ENCODE peak calls at places on chromosome 5, in four cellular contexts. X is H1, C is SK-N-SH, R is HepG2. F is an unnamed sample.
A peak's percentile ranks its signal among the peaks of the same experiment; 100 is the strongest.

GRCh38 chr5:13632676-13633075 is 311.8 kb downstream of the DNAH5 start:
- DNase-seq in X (no peak), C (no peak), R (no peak), F (peak; percentile 26)

GRCh38 chr5:178336889-178337785 is 104.5 kb upstream of the PHYKPL start:
- DNase-seq in X (no peak), C (peak; percentile 78), R (no peak), F (no peak)

GRCh38 chr5:61881821-61882220 is 424.2 kb upstream of the KIF2A start:
- DNase-seq in X (no peak), C (no peak), R (no peak), F (no peak)

GRCh38 chr5:61575103-61575502 is 243.0 kb downstream of the ZSWIM6 start:
- DNase-seq in X (no peak), C (peak; percentile 72), R (no peak), F (no peak)

GRCh38 chr5:172733179-172733973 is 37.6 kb downstream of the DUSP1 start:
- DNase-seq in X (no peak), C (no peak), R (peak; percentile 51), F (peak; percentile 41)

GRCh38 chr5:11468334-11469039 is 435.8 kb downstream of the CTNND2 start:
- DNase-seq in X (no peak), C (no peak), R (no peak), F (no peak)

GRCh38 chr5:102762828-102763227 is 7.7 kb downstream of the PAM start:
- DNase-seq in X (no peak), C (no peak), R (no peak), F (no peak)

GRCh38 chr5:111853748-111854147 is 96.8 kb upstream of the NREP start:
- DNase-seq in X (no peak), C (no peak), R (no peak), F (no peak)

GRCh38 chr5:112935675-112936074 is 13.6 kb upstream of the REEP5 start:
- DNase-seq in X (no peak), C (no peak), R (no peak), F (no peak)

GRCh38 chr5:113340537-113340936 is 94.3 kb downstream of the TSSK1B start:
- DNase-seq in X (no peak), C (peak; percentile 11), R (no peak), F (no peak)

GRCh38 chr5:150706776-150707390 is 6.0 kb upstream of the RBM22 start:
- DNase-seq in X (no peak), C (no peak), R (no peak), F (no peak)
- TF ChIP-seq JUND in X (no peak), C (no peak), R (no peak), F (no peak)

GRCh38 chr5:32174011-32174866 is at the start of gene GOLPH3:
- DNase-seq in X (peak; percentile 62), C (peak; percentile 96), R (peak; percentile 81), F (peak; percentile 88)

GRCh38 chr5:32173394-32174010 is 617 bp downstream of the GOLPH3 start:
- DNase-seq in X (no peak), C (peak; percentile 67), R (peak; percentile 33), F (peak; percentile 29)

GRCh38 chr5:32168460-32169033 is 5.6 kb downstream of the GOLPH3 start:
- DNase-seq in X (no peak), C (no peak), R (no peak), F (no peak)

GRCh38 chr5:32170303-32171170 is 3.6 kb downstream of the GOLPH3 start:
- DNase-seq in X (no peak), C (peak; percentile 45), R (no peak), F (no peak)

GRCh38 chr5:32172908-32173393 is 1.2 kb downstream of the GOLPH3 start:
- DNase-seq in X (no peak), C (no peak), R (no peak), F (no peak)
- TF ChIP-seq JUND in X (no peak), C (no peak), R (no peak), F (no peak)

DNA sequence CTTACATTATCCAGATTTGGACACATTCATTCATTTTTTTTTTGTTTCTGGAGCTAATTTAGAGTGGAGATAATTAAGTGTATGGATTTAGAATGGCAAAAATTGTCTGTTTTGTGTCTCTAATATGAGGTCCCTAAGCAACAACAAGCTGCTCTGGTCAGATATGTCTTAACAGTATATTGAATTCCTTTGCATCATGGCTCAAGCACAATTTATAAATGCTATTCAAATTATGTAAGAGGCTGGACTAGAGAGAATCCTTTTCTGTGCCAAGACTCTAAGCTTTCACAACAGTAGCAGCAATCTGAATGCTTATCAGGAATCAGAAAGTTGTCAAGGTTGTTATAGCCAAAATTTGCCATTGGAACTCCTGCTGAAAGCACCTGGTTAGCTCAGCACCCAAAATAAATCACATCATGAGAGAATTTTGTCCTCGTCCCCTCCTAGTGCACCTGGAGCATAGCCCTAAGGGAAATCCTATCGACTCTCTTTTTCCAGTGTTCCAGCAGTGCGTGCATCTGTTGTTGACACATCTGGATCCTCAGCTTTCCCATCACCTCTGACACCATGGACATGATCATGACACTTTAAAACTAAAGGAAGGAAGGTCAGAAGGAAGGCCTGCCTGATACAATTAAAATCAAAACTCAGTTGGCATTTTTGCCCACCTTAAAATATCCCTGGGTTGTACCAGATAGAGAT is 98.5 kb upstream of the HMHB1 start:
- DNase-seq in X (no peak), C (no peak), R (no peak), F (no peak)
- TF ChIP-seq JUND in X (no peak), C (no peak), R (no peak), F (no peak)

DNA sequence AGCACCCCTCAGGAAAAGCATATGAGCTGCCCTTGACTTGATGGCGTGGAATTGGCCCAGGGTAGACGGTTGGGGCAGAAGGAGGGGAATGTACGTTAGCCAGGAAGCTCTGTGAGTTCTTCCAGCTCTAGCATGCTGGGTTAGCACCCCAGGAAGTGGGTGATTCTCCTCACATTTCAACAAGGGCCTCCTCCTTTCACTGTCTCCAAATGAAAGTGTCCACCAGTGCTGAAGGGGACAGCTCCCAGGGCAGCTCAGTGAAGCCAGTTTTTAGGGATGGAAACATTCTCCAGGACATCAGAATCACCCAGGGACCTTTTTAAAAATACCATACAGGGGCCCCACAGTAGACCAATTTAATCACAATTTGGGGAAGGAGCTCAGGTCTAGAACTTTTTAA is 17.2 kb upstream of the AFAP1L1 start:
- DNase-seq in X (no peak), C (no peak), R (no peak), F (peak; percentile 61)
- TF ChIP-seq JUND in X (no peak), C (no peak), R (no peak), F (no peak)

DNA sequence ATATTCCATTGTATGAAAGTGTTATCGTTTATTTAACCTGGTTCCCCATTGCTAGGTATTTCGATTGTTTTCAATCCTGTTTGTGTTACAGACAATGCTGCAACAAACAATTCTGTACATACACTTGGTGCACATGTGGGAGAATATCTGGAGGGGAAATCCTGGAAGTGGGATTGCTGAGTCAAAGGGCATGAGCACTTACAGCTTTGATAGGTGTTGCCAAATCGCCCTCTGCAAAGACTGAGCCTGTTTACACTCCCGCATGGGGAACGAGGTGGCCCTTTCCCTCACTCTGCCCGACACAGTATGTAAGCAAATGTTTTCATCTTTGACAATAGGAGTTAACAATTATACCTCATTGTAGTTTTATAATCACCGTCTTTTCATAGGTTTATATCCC is 66.2 kb downstream of the PDE6A start:
- DNase-seq in X (no peak), C (no peak), R (peak; percentile 25), F (peak; percentile 15)
- TF ChIP-seq JUND in X (no peak), C (no peak), R (no peak), F (no peak)

GRCh38 chr5:669842-670395 is 23.2 kb downstream of the TPPP start:
- DNase-seq in X (no peak), C (no peak), R (no peak), F (no peak)
- TF ChIP-seq JUND in X (no peak), C (no peak), R (no peak), F (no peak)

DNA sequence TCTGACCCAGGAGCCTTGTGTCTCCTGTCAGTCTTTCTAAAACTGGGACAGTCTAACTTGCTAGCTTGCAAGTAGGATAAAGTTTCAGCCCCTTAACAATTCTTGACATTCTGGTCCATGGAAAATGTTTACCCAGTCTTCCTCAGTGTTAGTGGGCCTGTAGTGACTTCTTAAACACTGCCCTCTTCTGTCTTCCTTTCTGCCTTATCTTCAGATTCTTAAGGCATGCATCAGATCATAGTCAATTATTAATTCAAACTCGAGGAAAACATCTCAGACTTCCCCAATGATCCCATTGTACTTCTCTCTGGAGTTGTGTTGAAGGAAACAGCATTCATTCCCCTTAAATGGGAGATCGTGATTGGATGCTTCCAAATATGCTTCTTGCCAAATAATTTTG is 1199.8 kb downstream of the DTWD2 start:
- DNase-seq in X (no peak), C (no peak), R (no peak), F (peak; percentile 3)
- TF ChIP-seq JUND in X (no peak), C (no peak), R (no peak), F (no peak)

GRCh38 chr5:135254183-135254582 is 144.8 kb downstream of the MACROH2A1 start:
- DNase-seq in X (no peak), C (no peak), R (no peak), F (no peak)
- TF ChIP-seq JUND in X (no peak), C (no peak), R (no peak), F (no peak)

GRCh38 chr5:59042201-59042600 is 459.3 kb downstream of the RAB3C start:
- DNase-seq in X (no peak), C (no peak), R (no peak), F (no peak)
- TF ChIP-seq JUND in X (no peak), C (peak; percentile 42), R (no peak), F (no peak)

F was measured in T47D.